ENCODE peak calls at places on chromosomes 1 and 21, in ten cellular contexts. B is prostate gland, T is ovary, E is breast epithelium, F is right atrium auricular region, I is uterus, N is pancreas, W is fibroblast of lung, K is tibial nerve, X is tibial artery. D is an unnamed sample. For H3K4me1, the result is how much of the 10 kb centered on the place peaks cover.

GRCh38 chr21:44765231-44766013 is 36.2 kb downstream of the UBE2G2 start:
- DNase-seq in I (no peak), F (no peak), X (no peak), W (no peak), N (no peak), T (no peak), B (no peak), K (no peak), E (no peak), D (no peak)

GRCh38 chr1:8765253-8765652 is 52.2 kb downstream of the RERE start:
- DNase-seq in B (no peak), W (no peak), I (no peak), F (no peak), N (no peak), K (no peak), X (no peak), T (no peak), E (no peak), D (no peak)

GRCh38 chr1:38605091-38605490 is 254.5 kb downstream of the RRAGC start:
- DNase-seq in K (no peak), T (no peak), X (no peak), E (no peak), B (no peak), I (no peak), W (no peak), N (no peak), F (no peak), D (no peak)

GRCh38 chr1:235330918-235331285 is 2.5 kb downstream of the GGPS1 start:
- DNase-seq in K (no peak), B (no peak), T (no peak), F (no peak), E (no peak), X (no peak), W (no peak), N (no peak), I (no peak), D (no peak)

GRCh38 chr1:47686731-47687617 is 249.1 kb downstream of the FOXD2 start:
- DNase-seq in N (no peak), W (no peak), X (peak), K (no peak), F (no peak), I (no peak), T (no peak), B (no peak), E (no peak), D (no peak)

GRCh38 chr1:176379626-176380339 is 83.2 kb upstream of the PAPPA2 start:
- DNase-seq in T (no peak), X (peak), W (no peak), N (no peak), I (no peak), B (no peak), E (no peak), F (no peak), K (peak), D (no peak)

GRCh38 chr1:222370911-222371717 is 176.8 kb downstream of the HHIPL2 start:
- DNase-seq in I (no peak), K (no peak), B (no peak), X (no peak), W (peak), F (no peak), E (no peak), N (no peak), T (no peak), D (no peak)

GRCh38 chr1:145985502-145986439 is 10.6 kb downstream of the TXNIP start:
- DNase-seq in K (peak), E (no peak), T (no peak), W (peak), F (no peak), N (no peak), B (no peak), I (peak), X (peak), D (peak)

GRCh38 chr1:160410412-160411005 is 10.1 kb downstream of the VANGL2 start:
- DNase-seq in E (no peak), K (no peak), T (no peak), F (no peak), B (no peak), X (no peak), I (no peak), N (no peak), W (no peak), D (no peak)

GRCh38 chr1:224087358-224087757 is 26.6 kb upstream of the FBXO28 start:
- DNase-seq in B (no peak), W (peak), T (no peak), F (no peak), X (no peak), E (no peak), I (no peak), K (no peak), N (no peak), D (no peak)

GRCh38 chr1:215146252-215146975 is 63.9 kb downstream of the KCNK2 start:
- DNase-seq in X (no peak), B (no peak), T (no peak), N (no peak), W (peak), K (peak), I (no peak), E (no peak), F (no peak), D (no peak)

GRCh38 chr1:36369061-36369470 is 16.7 kb downstream of the STK40 start:
- DNase-seq in F (peak), K (peak), B (peak), X (peak), N (peak), W (peak), E (peak), I (peak), T (peak), D (peak)

GRCh38 chr1:39890880-39891279 is 7.6 kb upstream of the TRIT1 start:
- DNase-seq in B (no peak), I (no peak), T (no peak), F (no peak), N (no peak), E (no peak), X (no peak), K (no peak), W (no peak), D (no peak)
- H3K4me1 ChIP-seq in B (under half), I (under half), T (under half), F (under half), N (under half), E (under half), X (under half), K (under half), W (under half), D (under half)

DNA sequence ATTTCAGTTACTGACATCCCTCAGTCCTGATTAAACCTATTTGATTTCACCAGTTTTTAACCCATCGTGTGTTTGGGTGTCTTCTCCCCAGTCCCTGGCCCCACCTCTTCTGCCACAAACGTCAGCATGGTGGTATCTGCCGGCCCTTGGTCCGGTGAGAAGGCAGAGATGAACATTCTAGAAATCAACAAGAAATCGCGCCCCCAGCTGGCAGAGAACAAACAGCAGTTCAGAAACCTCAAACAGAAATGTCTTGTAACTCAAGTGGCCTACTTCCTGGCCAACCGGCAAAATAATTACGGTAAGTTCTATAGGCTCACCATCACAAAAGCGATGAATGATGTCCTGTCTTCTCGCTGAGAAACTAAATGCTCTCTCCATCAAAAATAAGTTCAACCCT is 28.7 kb downstream of the NBPF3 start:
- DNase-seq in K (no peak), X (no peak), I (no peak), N (no peak), E (no peak), W (peak), B (no peak), F (no peak), T (no peak), D (no peak)
- TF ChIP-seq CTCF in K (no peak), X (no peak), I (no peak), N (no peak), E (no peak), W (peak), B (no peak), F (peak), T (no peak), D (no peak)

DNA sequence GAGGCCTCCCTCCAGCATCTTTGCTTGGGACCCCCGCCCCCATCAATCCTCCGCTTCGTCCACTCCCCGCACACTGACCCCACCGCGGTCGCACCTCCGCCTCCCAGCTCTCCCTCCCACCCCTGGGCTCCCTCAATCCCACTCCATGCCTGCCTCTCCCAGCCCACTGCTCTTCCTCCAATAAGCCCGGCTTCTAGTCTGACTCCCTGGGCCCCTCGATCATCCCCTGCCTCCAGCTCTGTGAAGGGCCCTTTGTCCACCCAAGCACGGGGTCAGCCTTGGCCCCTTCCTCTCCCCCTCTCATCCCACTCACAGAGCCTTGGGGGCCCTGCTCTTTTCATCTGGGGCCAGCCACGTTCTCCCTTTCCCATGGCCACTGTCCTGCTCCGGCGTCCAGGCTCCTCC is 1.5 kb upstream of the TMEM200B start:
- DNase-seq in X (no peak), F (no peak), K (no peak), B (no peak), I (no peak), W (no peak), E (no peak), N (no peak), T (no peak), D (no peak)
- H3K27ac ChIP-seq in X (peak), F (peak), K (peak), B (peak), I (peak), W (peak), E (peak), N (peak), T (peak), D (peak)

GRCh38 chr1:151618470-151618869 is 6.6 kb downstream of the SNX27 start:
- DNase-seq in W (no peak), E (no peak), I (no peak), X (no peak), N (no peak), K (no peak), B (no peak), F (no peak), T (no peak), D (no peak)
- H3K4me1 ChIP-seq in W (under half), E (under half), I (under half), X (half or more), N (under half), K (under half), B (under half), F (under half), T (under half), D (half or more)